ENCODE peak calls at places on chromosomes 5 and 9, in ten cellular contexts. C, V, Q, A, W, G, E, I, L and U are unnamed samples. For H3K27me3 and H3K9me3, the result is how much of the 10 kb centered on the place peaks cover.

GRCh38 chr5:154278908-154279307 is 88.4 kb downstream of the GALNT10 start:
- DNase-seq in E (no peak), G (no peak), L (peak), W (no peak), C (peak), V (no peak), A (no peak), I (no peak), Q (no peak), U (no peak)

GRCh38 chr5:34686762-34687268 is 30.7 kb downstream of the RAI14 start:
- DNase-seq in L (peak), Q (peak), E (no peak), C (peak), W (no peak), A (peak), I (no peak), V (peak), G (peak), U (no peak)

GRCh38 chr5:43227655-43228054 is 35.6 kb downstream of the NIM1K start:
- DNase-seq in G (no peak), W (no peak), E (no peak), I (no peak), L (peak), A (peak), Q (peak), C (peak), V (no peak), U (no peak)

GRCh38 chr9:123775885-123776284 is 154.0 kb downstream of the DENND1A start:
- DNase-seq in L (no peak), E (no peak), V (no peak), I (no peak), W (no peak), A (no peak), C (no peak), Q (no peak), G (no peak), U (no peak)

GRCh38 chr9:82621446-82621845 is 441.5 kb downstream of the RASEF start:
- DNase-seq in V (no peak), L (peak), Q (peak), E (no peak), A (peak), G (no peak), C (peak), I (no peak), W (no peak), U (no peak)

GRCh38 chr5:177608243-177609075 is 8.5 kb downstream of the B4GALT7 start:
- DNase-seq in C (no peak), G (no peak), Q (no peak), W (peak), I (no peak), A (no peak), V (no peak), L (no peak), E (no peak), U (no peak)

GRCh38 chr5:181203842-181204560 is 995 bp downstream of the TRIM7 start:
- DNase-seq in C (no peak), G (no peak), Q (no peak), A (peak), L (no peak), I (no peak), V (peak), E (no peak), W (no peak), U (no peak)

GRCh38 chr5:16456103-16456832 is 9.3 kb downstream of the ZNF622 start:
- DNase-seq in L (peak), E (no peak), A (peak), I (no peak), W (no peak), C (peak), Q (peak), V (no peak), G (peak), U (no peak)

GRCh38 chr9:107488400-107489143 is 997 bp downstream of the KLF4 start:
- DNase-seq in Q (peak), C (peak), I (peak), A (peak), L (peak), G (peak), V (peak), E (peak), W (no peak), U (no peak)

GRCh38 chr5:138989720-138990119 is 114.6 kb upstream of the LRRTM2 start:
- DNase-seq in E (no peak), G (no peak), C (peak), Q (peak), V (no peak), W (no peak), A (no peak), I (no peak), L (peak), U (no peak)

GRCh38 chr5:14577079-14577725 is 4.4 kb upstream of the OTULINL start:
- DNase-seq in W (no peak), Q (no peak), G (no peak), A (no peak), C (no peak), E (no peak), I (peak), V (no peak), L (no peak), U (no peak)

GRCh38 chr5:154829589-154830218 is 20.7 kb downstream of the FAXDC2 start:
- DNase-seq in E (no peak), V (no peak), G (peak), A (peak), W (no peak), I (no peak), L (peak), C (peak), Q (peak), U (peak)

GRCh38 chr5:172502969-172503368 is 48.6 kb upstream of the SH3PXD2B start:
- DNase-seq in A (no peak), E (no peak), V (no peak), C (peak), W (no peak), Q (peak), G (no peak), I (no peak), L (no peak), U (no peak)

GRCh38 chr5:90967851-90968250 is 409.3 kb downstream of the ADGRV1 start:
- DNase-seq in G (no peak), V (no peak), W (no peak), A (no peak), C (no peak), E (no peak), I (no peak), Q (no peak), L (no peak), U (no peak)

GRCh38 chr5:136522217-136522956 is 157.0 kb upstream of the TRPC7 start:
- DNase-seq in G (no peak), V (no peak), A (no peak), E (no peak), C (peak), Q (no peak), I (no peak), L (no peak), W (no peak), U (no peak)

GRCh38 chr5:98031496-98031895 is 742.0 kb upstream of the RGMB start:
- DNase-seq in G (no peak), V (no peak), E (no peak), I (no peak), Q (peak), L (no peak), A (no peak), W (no peak), C (no peak), U (no peak)

GRCh38 chr5:138944527-138945322 is 69.6 kb upstream of the LRRTM2 start:
- DNase-seq in W (no peak), I (no peak), V (no peak), E (no peak), Q (no peak), G (no peak), A (no peak), L (no peak), C (peak), U (no peak)

GRCh38 chr5:87121315-87122170 is 146.1 kb upstream of the RASA1 start:
- DNase-seq in E (peak), V (no peak), W (peak), I (no peak), L (peak), Q (peak), G (no peak), A (peak), C (peak), U (peak)

GRCh38 chr9:27198175-27198574 is 89.2 kb downstream of the TEK start:
- DNase-seq in Q (peak), V (no peak), A (peak), C (no peak), I (no peak), G (no peak), W (no peak), L (peak), E (no peak), U (no peak)

GRCh38 chr5:154444559-154445421 is 1.0 kb upstream of the SAP30L start:
- DNase-seq in C (no peak), I (peak), A (peak), V (no peak), W (peak), L (no peak), Q (peak), G (no peak), E (no peak), U (no peak)

GRCh38 chr9:72902268-72902667 is 50.6 kb downstream of the ALDH1A1 start:
- DNase-seq in C (no peak), G (no peak), A (no peak), E (no peak), W (no peak), I (no peak), Q (no peak), L (no peak), V (no peak), U (no peak)
- TF ChIP-seq CTCF in C (no peak), G (no peak), A (no peak), E (no peak), W (no peak), I (no peak), Q (no peak), L (no peak), V (no peak), U (no peak)

DNA sequence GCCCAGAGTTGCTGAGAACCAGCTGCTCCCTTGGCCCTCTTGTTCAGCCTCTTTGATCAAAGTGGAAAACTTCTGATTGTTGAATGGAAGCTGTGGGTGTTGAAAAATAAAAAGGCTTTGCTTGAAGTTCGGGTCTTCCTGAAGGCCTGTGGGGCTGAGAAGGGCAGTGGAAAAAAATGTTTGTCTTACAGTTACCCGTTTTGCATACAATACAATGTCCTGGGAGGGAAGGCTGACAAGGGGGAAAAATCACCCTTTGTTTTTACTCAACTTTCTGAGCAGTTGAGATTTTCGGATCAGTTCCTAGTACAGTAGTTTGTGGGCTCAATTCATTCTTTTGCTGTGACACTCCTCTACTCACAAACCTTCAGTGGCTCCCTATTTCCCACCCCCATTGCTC is 2.1 kb upstream of the TNFSF8 start:
- DNase-seq in L (no peak), G (no peak), A (no peak), C (no peak), Q (no peak), W (no peak), I (no peak), E (no peak), V (no peak), U (no peak)
- H3K27me3 ChIP-seq in L (half or more), G (under half), A (under half), C (under half), Q (under half), W (under half), I (under half), E (under half), V (under half), U (under half)

GRCh38 chr5:1065143-1065750 is 46.6 kb downstream of the SLC12A7 start:
- DNase-seq in A (no peak), C (no peak), E (no peak), L (no peak), G (no peak), W (no peak), I (peak), Q (no peak), V (peak), U (no peak)
- H3K9me3 ChIP-seq in A (under half), C (under half), E (under half), L (under half), G (under half), W (under half), I (under half), Q (under half), V (under half), U (under half)

GRCh38 chr9:74458832-74459231 is 38.3 kb upstream of the RORB start:
- DNase-seq in V (no peak), Q (no peak), G (no peak), C (no peak), A (no peak), E (no peak), L (no peak), W (no peak), I (no peak), U (no peak)
- TF ChIP-seq CTCF in V (no peak), Q (no peak), G (no peak), C (no peak), A (no peak), E (no peak), L (no peak), W (no peak), I (no peak), U (no peak)

DNA sequence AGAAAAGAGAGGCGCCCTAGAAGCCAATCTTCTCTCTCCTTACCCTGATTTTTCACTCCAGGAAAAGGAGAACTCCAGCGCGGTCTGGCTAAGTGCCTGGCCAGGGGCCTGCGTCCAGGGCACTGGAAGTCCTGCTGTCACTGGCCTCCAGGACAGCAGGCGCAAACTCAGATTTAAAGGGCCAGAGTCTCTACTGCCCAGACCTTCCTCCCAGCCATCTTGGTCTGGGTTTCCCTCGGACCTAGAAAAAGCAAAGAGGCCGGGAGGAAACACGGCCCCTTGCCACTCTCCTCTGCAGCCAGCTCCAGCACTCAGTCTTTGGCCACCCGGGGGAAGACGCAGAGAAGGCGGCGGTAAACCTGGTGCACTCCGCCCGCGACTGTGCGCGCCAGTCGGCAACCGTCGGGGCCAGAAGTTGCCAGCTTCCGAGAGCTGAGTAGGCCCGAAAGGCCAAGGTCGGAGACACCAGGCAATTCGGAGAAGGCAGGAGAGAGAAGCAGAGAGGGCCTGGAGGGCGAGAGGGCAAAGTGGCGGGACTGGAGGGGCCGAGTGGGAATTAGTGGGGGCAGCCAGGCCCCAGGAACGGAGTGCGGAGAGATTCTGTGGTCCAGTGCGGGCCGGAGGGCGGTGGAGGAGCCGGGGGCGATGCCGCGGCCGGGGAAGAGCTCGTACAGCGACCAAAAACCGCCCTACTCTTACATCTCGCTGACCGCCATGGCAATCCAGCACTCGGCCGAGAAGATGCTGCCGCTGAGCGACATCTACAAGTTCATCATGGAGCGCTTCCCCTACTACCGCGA is at the start of gene FOXB2:
- DNase-seq in C (no peak), A (no peak), Q (no peak), E (no peak), I (no peak), W (no peak), V (no peak), G (no peak), L (no peak), U (no peak)
- H3K27me3 ChIP-seq in C (half or more), A (half or more), Q (half or more), E (half or more), I (half or more), W (half or more), V (half or more), G (under half), L (half or more), U (half or more)

GRCh38 chr5:176424181-176424580 is 7.8 kb upstream of the CLTB start:
- DNase-seq in A (no peak), G (no peak), V (no peak), Q (no peak), W (no peak), L (no peak), I (no peak), C (no peak), E (no peak), U (no peak)

GRCh38 chr5:176425138-176425537 is 8.8 kb upstream of the CLTB start:
- DNase-seq in E (no peak), C (peak), L (peak), A (peak), G (no peak), V (no peak), I (no peak), W (no peak), Q (peak), U (no peak)

GRCh38 chr5:176420086-176420485 is 3.7 kb upstream of the CLTB start:
- DNase-seq in V (no peak), E (no peak), C (no peak), A (no peak), L (no peak), Q (no peak), I (no peak), W (no peak), G (no peak), U (no peak)

GRCh38 chr5:176418251-176418650 is 1.9 kb upstream of the CLTB start:
- DNase-seq in L (no peak), C (peak), I (no peak), Q (peak), V (no peak), A (peak), W (no peak), G (no peak), E (no peak), U (no peak)

DNA sequence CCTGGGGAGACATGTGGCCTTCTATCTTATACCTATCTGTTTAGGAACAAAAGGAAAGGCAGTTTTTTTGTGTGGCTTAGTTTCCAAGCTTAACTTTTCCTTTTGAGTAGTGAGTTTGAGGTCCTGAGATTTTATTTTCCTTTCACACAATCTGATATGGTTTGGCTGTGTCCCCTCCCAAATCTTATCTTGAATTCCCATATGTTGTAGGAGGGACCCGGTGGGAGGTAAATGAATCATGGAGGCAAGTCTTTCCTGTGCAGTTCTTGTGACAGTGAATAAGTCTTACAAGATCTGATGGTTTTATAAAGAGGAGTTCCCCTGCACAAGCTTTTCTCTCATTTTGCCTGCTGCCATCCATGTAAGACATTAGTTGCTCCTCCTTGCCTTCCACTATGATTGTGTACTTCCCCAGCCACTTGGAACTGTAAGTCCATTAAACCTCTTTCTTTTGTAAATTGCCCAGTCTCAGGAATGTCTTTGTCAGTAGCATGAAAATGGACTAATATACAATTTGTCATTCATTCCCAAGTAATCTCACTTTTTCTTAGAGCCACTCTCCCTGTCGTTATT is 4.7 kb upstream of the CLTB start:
- DNase-seq in C (no peak), Q (no peak), I (no peak), G (no peak), V (no peak), L (no peak), A (no peak), E (no peak), W (no peak), U (no peak)
- H3K9me3 ChIP-seq in C (under half), Q (under half), I (under half), G (under half), V (under half), L (under half), A (under half), E (under half), W (under half), U (under half)

GRCh38 chr9:13862562-13862961 is 451.4 kb downstream of the NFIB start:
- DNase-seq in A (no peak), E (no peak), W (no peak), C (no peak), G (no peak), V (no peak), Q (no peak), L (no peak), I (no peak), U (no peak)
- TF ChIP-seq CTCF in A (no peak), E (no peak), W (no peak), C (no peak), G (no peak), V (no peak), Q (no peak), L (no peak), I (no peak), U (no peak)

GRCh38 chr9:34961574-34962480 is 3.7 kb downstream of the PHF24 start:
- DNase-seq in G (no peak), C (peak), A (peak), E (no peak), V (no peak), L (peak), I (no peak), W (no peak), Q (peak), U (no peak)
- H3K27me3 ChIP-seq in G (under half), C (half or more), A (under half), E (under half), V (under half), L (half or more), I (under half), W (under half), Q (half or more), U (half or more)

GRCh38 chr5:134982230-134982629 is 14.5 kb downstream of the CATSPER3 start:
- DNase-seq in Q (no peak), E (no peak), A (no peak), V (no peak), G (no peak), L (no peak), C (no peak), I (no peak), W (no peak), U (no peak)
- H3K9me3 ChIP-seq in Q (under half), E (under half), A (under half), V (under half), G (under half), L (under half), C (under half), I (under half), W (under half), U (under half)